ENCODE peak calls at places on chromosomes 5 and 9, in five cellular contexts. E is DND-41, X is heart left ventricle, K is psoas muscle, V is HCT116. G is an unnamed sample. For H3K4me1, the result is how much of the 10 kb centered on the place peaks cover.

GRCh38 chr5:178994580-178995340 is at the start of gene GRM6:
- DNase-seq in X (no peak), V (no peak), K (no peak), E (no peak), G (no peak)

GRCh38 chr9:34507966-34508365 is 14.8 kb downstream of the ENHO start:
- DNase-seq in X (no peak), E (no peak), V (no peak), K (no peak), G (no peak)

GRCh38 chr9:135210676-135211523 is 123.4 kb downstream of the OLFM1 start:
- DNase-seq in E (no peak), X (peak), V (no peak), K (peak), G (no peak)

GRCh38 chr5:181221792-181222629 is 1.1 kb upstream of the TRIM41 start:
- DNase-seq in V (peak), E (peak), X (peak), K (peak), G (peak)

GRCh38 chr9:93225417-93225816 is 41.5 kb downstream of the WNK2 start:
- DNase-seq in E (no peak), K (no peak), X (no peak), V (no peak), G (no peak)

GRCh38 chr9:75826292-75826691 is 64.2 kb upstream of the PCSK5 start:
- DNase-seq in V (no peak), E (no peak), K (no peak), X (no peak), G (no peak)

GRCh38 chr5:10219068-10219467 is 30.6 kb downstream of the ATPSCKMT start:
- DNase-seq in K (no peak), V (no peak), X (no peak), E (no peak), G (no peak)

GRCh38 chr9:131500377-131500776 is 2.3 kb upstream of the POMT1 start:
- DNase-seq in X (no peak), V (no peak), K (no peak), E (peak), G (no peak)

GRCh38 chr5:43191740-43192557 is at the start of gene NIM1K:
- DNase-seq in E (no peak), K (peak), V (no peak), X (peak), G (peak)

GRCh38 chr9:136255166-136255538 is 9.5 kb upstream of the QSOX2 start:
- DNase-seq in V (no peak), E (no peak), X (no peak), K (no peak), G (no peak)

GRCh38 chr9:131399972-131400371 is 6.1 kb downstream of the PRRC2B start:
- DNase-seq in K (no peak), X (no peak), E (no peak), V (no peak), G (no peak)

GRCh38 chr9:37146372-37146771 is 26.0 kb downstream of the ZCCHC7 start:
- DNase-seq in X (no peak), E (no peak), K (no peak), V (no peak), G (no peak)

GRCh38 chr5:91691592-91691991 is 308.5 kb upstream of the ARRDC3 start:
- DNase-seq in X (no peak), E (no peak), K (no peak), V (no peak), G (no peak)

GRCh38 chr5:88813805-88814584 is 69.0 kb downstream of the MEF2C start:
- DNase-seq in X (no peak), K (no peak), E (no peak), V (no peak), G (no peak)

GRCh38 chr5:178308541-178309092 is 76.0 kb upstream of the PHYKPL start:
- DNase-seq in K (peak), X (no peak), V (no peak), E (no peak), G (no peak)

GRCh38 chr5:134958755-134959154 is 9.0 kb upstream of the CATSPER3 start:
- DNase-seq in V (no peak), K (no peak), E (no peak), X (no peak), G (no peak)

GRCh38 chr5:3619584-3619983 is 24.0 kb downstream of the IRX1 start:
- DNase-seq in X (no peak), V (no peak), K (no peak), E (no peak), G (no peak)

GRCh38 chr9:128419061-128419925 is 1.4 kb upstream of the CERCAM start:
- DNase-seq in V (no peak), E (no peak), K (no peak), X (no peak), G (no peak)

GRCh38 chr9:89444212-89444611 is 53.7 kb downstream of the SEMA4D start:
- DNase-seq in K (no peak), E (no peak), X (peak), V (no peak), G (no peak)
- H3K4me1 ChIP-seq in K (half or more), E (under half), X (under half), V (under half), G (under half)

GRCh38 chr9:133635506-133635902 is 659 bp upstream of the DBH start:
- DNase-seq in V (no peak), K (peak), X (no peak), E (no peak), G (no peak)

GRCh38 chr9:133635098-133635497 is 1.1 kb upstream of the DBH start:
- DNase-seq in V (no peak), E (no peak), K (peak), X (no peak), G (no peak)

GRCh38 chr9:133637451-133638055 is 1.4 kb downstream of the DBH start:
- DNase-seq in K (peak), V (no peak), X (no peak), E (no peak), G (no peak)

GRCh38 chr9:133636902-133637301 is 739 bp downstream of the DBH start:
- DNase-seq in K (peak), V (no peak), E (no peak), X (no peak), G (no peak)

GRCh38 chr9:133635903-133636531 is at the start of gene DBH:
- DNase-seq in X (no peak), E (no peak), V (no peak), K (peak), G (no peak)
- H3K4me3 ChIP-seq in X (no peak), E (no peak), V (no peak), K (no peak), G (no peak)

GRCh38 chr5:133249593-133249992 is 197.8 kb downstream of the HSPA4 start:
- DNase-seq in K (no peak), V (no peak), E (no peak), X (no peak), G (no peak)

GRCh38 chr5:133246053-133246370 is 194.2 kb downstream of the HSPA4 start:
- DNase-seq in E (no peak), X (no peak), K (no peak), V (no peak), G (no peak)

GRCh38 chr5:133246376-133247144 is 194.7 kb downstream of the HSPA4 start:
- DNase-seq in K (no peak), X (no peak), E (no peak), V (no peak), G (no peak)

GRCh38 chr5:133247145-133247709 is 195.4 kb downstream of the HSPA4 start:
- DNase-seq in X (no peak), K (no peak), V (no peak), E (no peak), G (no peak)

DNA sequence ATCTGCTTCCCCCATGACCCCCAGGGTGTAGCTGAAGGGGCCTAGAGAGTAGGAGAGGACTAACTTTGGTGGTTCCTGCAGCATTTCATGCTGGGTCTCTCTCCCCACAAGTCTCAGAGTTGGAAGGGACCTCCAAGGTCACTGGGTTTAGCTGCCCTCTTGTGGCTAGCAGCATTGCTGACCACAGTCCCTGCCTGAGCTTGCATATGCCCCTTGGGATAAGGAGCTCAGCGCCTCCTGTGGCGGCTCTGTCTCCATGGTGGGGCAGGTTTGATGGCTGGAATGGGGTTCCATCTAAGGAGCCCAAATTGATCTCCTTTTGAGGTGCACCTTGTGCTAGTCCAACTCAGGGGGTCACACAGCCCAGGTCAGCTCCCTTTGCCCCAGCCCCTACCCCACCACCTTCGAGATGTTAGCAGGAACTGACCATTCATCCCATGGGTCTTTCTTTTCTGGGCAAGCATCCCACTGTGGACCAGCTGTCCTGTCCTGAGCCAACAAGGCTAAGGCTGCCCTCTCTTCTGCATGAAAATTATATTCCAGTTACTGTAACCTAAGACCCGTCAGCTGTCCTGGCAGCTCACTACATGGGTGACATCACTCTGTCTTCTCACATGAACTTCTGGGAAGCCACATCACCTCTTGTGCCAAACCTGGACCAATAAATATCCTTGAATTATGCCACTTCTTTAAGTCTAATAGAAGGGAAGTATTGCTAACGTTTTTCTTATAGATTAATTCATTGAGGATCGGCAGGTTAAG is 196.2 kb downstream of the HSPA4 start:
- DNase-seq in V (peak), X (no peak), K (peak), E (no peak), G (no peak)
- TF ChIP-seq CTCF in V (no peak), X (peak), K (peak), E (no peak), G (no peak)

GRCh38 chr5:80139573-80139972 is 104.4 kb downstream of the THBS4 start:
- DNase-seq in X (no peak), E (no peak), K (no peak), V (no peak), G (no peak)

GRCh38 chr5:80142996-80143395 is 107.8 kb downstream of the THBS4 start:
- DNase-seq in K (no peak), E (no peak), X (no peak), V (no peak), G (no peak)

GRCh38 chr5:80141681-80142080 is 106.5 kb downstream of the THBS4 start:
- DNase-seq in X (no peak), V (no peak), E (no peak), K (no peak), G (no peak)

GRCh38 chr5:80140496-80140895 is 105.3 kb downstream of the THBS4 start:
- DNase-seq in K (no peak), V (no peak), X (no peak), E (no peak), G (no peak)

DNA sequence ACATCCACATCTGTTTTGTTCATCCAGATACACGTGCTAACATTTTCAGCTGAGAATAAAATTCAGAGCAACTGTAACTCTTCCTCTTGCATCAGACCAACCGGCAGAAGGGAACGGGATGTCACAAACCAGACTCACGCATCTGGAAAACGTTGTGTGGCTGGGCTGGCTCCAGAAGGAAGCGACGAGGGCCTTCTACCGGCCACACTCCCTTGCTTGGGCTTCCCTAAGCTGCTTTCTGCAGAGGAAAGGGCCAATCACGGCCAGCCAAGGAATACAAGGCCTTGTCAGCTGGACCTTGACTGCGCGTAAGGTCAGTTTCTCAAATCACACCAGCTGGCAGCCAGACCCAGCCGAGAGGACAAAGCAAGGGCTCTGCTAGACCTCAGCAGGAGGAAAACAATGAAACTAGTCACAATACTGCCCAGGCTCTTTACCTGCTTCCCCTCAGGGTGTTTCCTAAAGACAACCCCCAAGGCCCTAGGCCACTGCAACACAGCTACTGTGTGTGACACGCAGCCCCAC is 106.1 kb downstream of the THBS4 start:
- DNase-seq in V (no peak), K (peak), X (peak), E (no peak), G (peak)
- H3K4me1 ChIP-seq in V (under half), K (under half), X (under half), E (under half), G (under half)

GRCh38 chr5:173233347-173234128 is 1.5 kb downstream of the NKX2-5 start:
- DNase-seq in V (no peak), E (no peak), K (no peak), X (no peak), G (no peak)

GRCh38 chr5:173234129-173234793 is 745 bp downstream of the NKX2-5 start:
- DNase-seq in X (no peak), E (no peak), V (no peak), K (no peak), G (no peak)

GRCh38 chr5:173231381-173231766 is 3.6 kb downstream of the NKX2-5 start:
- DNase-seq in V (no peak), X (no peak), E (no peak), K (no peak), G (no peak)

GRCh38 chr5:173231996-173232498 is 3.0 kb downstream of the NKX2-5 start:
- DNase-seq in E (no peak), X (no peak), K (no peak), V (no peak), G (no peak)

GRCh38 chr5:173232499-173233346 is 2.3 kb downstream of the NKX2-5 start:
- DNase-seq in X (no peak), K (no peak), E (no peak), V (no peak), G (no peak)
- H3K4me3 ChIP-seq in X (peak), K (peak), E (no peak), V (no peak), G (no peak)

DNA sequence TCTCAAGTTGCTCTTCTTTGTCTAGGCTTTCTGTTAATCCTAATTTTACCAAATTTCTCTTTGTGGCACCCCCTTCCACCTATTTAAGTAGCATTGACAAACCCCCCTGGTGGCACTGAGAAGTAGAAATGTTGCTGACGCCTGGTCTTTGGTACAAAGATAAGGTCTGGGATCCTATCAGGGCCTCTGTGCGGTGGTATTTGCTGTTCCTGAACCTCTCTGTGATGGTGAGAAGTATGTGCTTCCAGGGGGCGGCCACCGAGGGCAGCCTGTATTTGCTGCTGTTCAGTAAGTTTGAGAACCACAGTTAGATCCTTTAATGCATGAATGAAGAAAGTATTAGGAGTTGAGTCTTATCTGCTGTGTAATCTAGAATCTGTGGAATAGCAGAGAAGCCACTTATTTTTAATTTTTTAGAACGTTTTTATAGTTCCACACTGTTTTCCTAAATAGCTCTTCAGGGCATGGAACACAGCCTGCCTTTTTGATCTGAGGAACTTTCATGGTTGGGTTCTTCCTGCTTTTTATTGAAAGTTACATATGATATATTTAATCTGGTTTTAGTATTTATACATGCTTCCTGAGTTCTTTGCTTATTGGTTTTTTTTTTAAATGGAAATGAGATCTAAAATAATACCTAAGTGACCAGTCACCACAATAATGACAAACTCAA is 124.2 kb downstream of the TRIO start:
- DNase-seq in X (no peak), V (no peak), E (no peak), K (no peak), G (no peak)
- TF ChIP-seq CTCF in X (no peak), V (no peak), E (no peak), K (no peak), G (no peak)

GRCh38 chr5:138953370-138954256 is 78.5 kb upstream of the LRRTM2 start:
- DNase-seq in X (peak), E (peak), K (peak), V (no peak), G (peak)
- H3K4me1 ChIP-seq in X (half or more), E (under half), K (half or more), V (under half), G (under half)

GRCh38 chr9:89603629-89604462 is 966 bp upstream of the GADD45G start:
- DNase-seq in K (peak), E (no peak), V (no peak), X (peak), G (peak)

GRCh38 chr9:89602978-89603628 is 1.7 kb upstream of the GADD45G start:
- DNase-seq in E (peak), K (peak), X (peak), V (peak), G (peak)

GRCh38 chr9:89606049-89606481 is 1.3 kb downstream of the GADD45G start:
- DNase-seq in K (peak), V (no peak), E (no peak), X (peak), G (peak)

GRCh38 chr9:89605181-89606048 is 603 bp downstream of the GADD45G start:
- DNase-seq in V (no peak), E (peak), X (peak), K (peak), G (peak)

GRCh38 chr9:89604463-89605180 is at the start of gene GADD45G:
- DNase-seq in V (no peak), E (peak), K (peak), X (peak), G (peak)
- H3K4me3 ChIP-seq in V (peak), E (no peak), K (peak), X (peak), G (peak)

G was measured in lung.